ENCODE peak calls at places on chromosome 21, in eight cellular contexts. B is fibroblast of mammary gland; U is M059J; V is stimulated activated CD8-positive, alpha-beta memory T cell treated with anti-CD3 and anti-CD28 coated beads, Interleukin-7, amount 100 ng/mL, for 1 hour; O is GOT3; M is ELF-1; D is activated gamma-delta T cell treated with anti-CD3 and anti-CD28 coated beads, Interleukin-2, amount 50 U/mL, for 16 hours; Z is adipocyte. J is an unnamed sample.

GRCh38 chr21:36696640-36697472 is 2.1 kb upstream of the SIM2 start:
- DNase-seq in B (no peak), U (no peak), V (no peak), O (no peak), M (no peak), D (no peak), Z (no peak), J (no peak)

GRCh38 chr21:34922487-34922886 is 126.6 kb downstream of the RUNX1 start:
- DNase-seq in B (no peak), U (no peak), V (no peak), O (no peak), M (peak), D (no peak), Z (no peak), J (no peak)

GRCh38 chr21:41747943-41748738 is 18.7 kb downstream of the RIPK4 start:
- DNase-seq in B (no peak), U (no peak), V (no peak), O (no peak), M (no peak), D (no peak), Z (no peak), J (no peak)

GRCh38 chr21:28783641-28784185 is 209.0 kb downstream of the LTN1 start:
- DNase-seq in B (no peak), U (no peak), V (no peak), O (no peak), M (no peak), D (no peak), Z (no peak), J (no peak)

GRCh38 chr21:15825699-15826098 is 95.9 kb downstream of the USP25 start:
- DNase-seq in B (no peak), U (no peak), V (no peak), O (no peak), M (no peak), D (no peak), Z (no peak), J (no peak)

GRCh38 chr21:26800001-26800400 is 45.2 kb downstream of the ADAMTS1 start:
- DNase-seq in B (peak), U (no peak), V (no peak), O (no peak), M (no peak), D (no peak), Z (peak), J (no peak)

GRCh38 chr21:42524341-42525227 is 10.9 kb downstream of the SLC37A1 start:
- DNase-seq in B (peak), U (peak), V (peak), O (no peak), M (peak), D (peak), Z (peak), J (no peak)

GRCh38 chr21:32192291-32192690 is 86.6 kb downstream of the MIS18A start:
- DNase-seq in B (no peak), U (no peak), V (no peak), O (no peak), M (no peak), D (no peak), Z (no peak), J (no peak)

GRCh38 chr21:42080788-42081083 is 9.6 kb downstream of the UMODL1 start:
- DNase-seq in B (peak), U (no peak), V (no peak), O (no peak), M (no peak), D (no peak), Z (peak), J (no peak)

GRCh38 chr21:43995521-43996105 is 16.5 kb upstream of the TRAPPC10 start:
- DNase-seq in B (no peak), U (no peak), V (no peak), O (no peak), M (no peak), D (no peak), Z (no peak), J (no peak)

GRCh38 chr21:39125752-39126485 is 57.3 kb downstream of the PSMG1 start:
- DNase-seq in B (peak), U (peak), V (no peak), O (no peak), M (peak), D (no peak), Z (peak), J (no peak)

GRCh38 chr21:27391990-27392389 is 425.1 kb upstream of the ADAMTS5 start:
- DNase-seq in B (no peak), U (no peak), V (no peak), O (no peak), M (no peak), D (no peak), Z (no peak), J (no peak)

GRCh38 chr21:40563845-40564717 is 282.9 kb downstream of the DSCAM start:
- DNase-seq in B (no peak), U (no peak), V (no peak), O (no peak), M (no peak), D (no peak), Z (no peak), J (no peak)

GRCh38 chr21:45913416-45913765 is 68.2 kb upstream of the COL6A1 start:
- DNase-seq in B (no peak), U (no peak), V (no peak), O (no peak), M (no peak), D (no peak), Z (no peak), J (no peak)

GRCh38 chr21:45264146-45264918 is 23.4 kb downstream of the POFUT2 start:
- DNase-seq in B (no peak), U (no peak), V (no peak), O (no peak), M (no peak), D (no peak), Z (no peak), J (no peak)

GRCh38 chr21:33418686-33419085 is 15.5 kb downstream of the IFNGR2 start:
- DNase-seq in B (peak), U (no peak), V (no peak), O (no peak), M (no peak), D (no peak), Z (peak), J (no peak)

GRCh38 chr21:41995577-41995976 is 14.6 kb downstream of the ZBTB21 start:
- DNase-seq in B (no peak), U (no peak), V (no peak), O (no peak), M (no peak), D (no peak), Z (no peak), J (no peak)

GRCh38 chr21:16800536-16800935 is 712.3 kb upstream of the CXADR start:
- DNase-seq in B (no peak), U (peak), V (no peak), O (no peak), M (no peak), D (no peak), Z (no peak), J (no peak)

GRCh38 chr21:41839387-41840000 is 39.6 kb downstream of the PRDM15 start:
- DNase-seq in B (no peak), U (no peak), V (no peak), O (no peak), M (peak), D (no peak), Z (no peak), J (no peak)

GRCh38 chr21:45076245-45076661 is 1.9 kb downstream of the ADARB1 start:
- DNase-seq in B (no peak), U (no peak), V (no peak), O (no peak), M (no peak), D (no peak), Z (peak), J (no peak)

GRCh38 chr21:45826733-45827692 is 154.6 kb upstream of the COL6A1 start:
- DNase-seq in B (no peak), U (no peak), V (no peak), O (no peak), M (no peak), D (no peak), Z (no peak), J (no peak)

GRCh38 chr21:16742116-16742515 is 770.7 kb upstream of the CXADR start:
- DNase-seq in B (no peak), U (no peak), V (no peak), O (no peak), M (no peak), D (no peak), Z (no peak), J (no peak)

GRCh38 chr21:35172231-35172630 is 123.1 kb upstream of the RUNX1 start:
- DNase-seq in B (no peak), U (no peak), V (no peak), O (no peak), M (no peak), D (no peak), Z (no peak), J (no peak)